ENCODE peak calls at places on chromosomes 6 and 20, in seven cellular contexts. T is mesendoderm, P is H1, U is H9, A is IMR-90, M is trophoblast cell, N is mesenchymal stem cell. Y is an unnamed sample.

GRCh38 chr20:38418509-38419204 is 16.5 kb downstream of the SNHG17 start:
- DNase-seq in T (no peak), A (peak; percentile 40), P (no peak), N (peak; percentile 9), M (no peak), U (no peak), Y (no peak)

GRCh38 chr6:77650098-77650663 is 2.7 kb upstream of the MEI4 start:
- DNase-seq in U (peak; percentile 92), P (peak; percentile 81), T (peak; percentile 97), M (peak; percentile 26), A (no peak), N (peak; percentile 31), Y (peak; percentile 69)

GRCh38 chr6:161406633-161407032 is 132.8 kb upstream of the AGPAT4 start:
- DNase-seq in A (peak; percentile 88), P (no peak), M (no peak), U (no peak), N (peak; percentile 76), T (no peak), Y (no peak)

GRCh38 chr6:52596371-52597028 is 19.6 kb upstream of the TRAM2 start:
- DNase-seq in U (no peak), N (peak; percentile 70), P (no peak), M (no peak), T (no peak), A (peak; percentile 84), Y (no peak)

GRCh38 chr20:48682529-48683385 is 145.0 kb downstream of the PREX1 start:
- DNase-seq in N (peak; percentile 84), U (peak; percentile 76), P (no peak), A (peak; percentile 92), T (peak; percentile 62), M (no peak), Y (peak; percentile 48)

GRCh38 chr6:152462716-152463115 is 174.4 kb downstream of the SYNE1 start:
- DNase-seq in A (peak; percentile 37), P (no peak), T (no peak), U (no peak), N (no peak), M (no peak), Y (no peak)

GRCh38 chr6:150987371-150987828 is 121.9 kb downstream of the MTHFD1L start:
- DNase-seq in A (no peak), N (no peak), T (no peak), U (no peak), M (peak; percentile 86), P (no peak), Y (no peak)

GRCh38 chr6:704037-704436 is 11.1 kb upstream of the EXOC2 start:
- DNase-seq in U (no peak), T (no peak), M (no peak), N (no peak), A (peak; percentile 86), P (no peak), Y (no peak)

GRCh38 chr6:89944826-89945407 is 50.6 kb downstream of the GJA10 start:
- DNase-seq in N (peak; percentile 19), U (no peak), P (no peak), A (peak; percentile 33), T (no peak), M (peak; percentile 68), Y (no peak)

GRCh38 chr20:11035211-11035610 is 361.4 kb upstream of the JAG1 start:
- DNase-seq in P (no peak), M (no peak), N (no peak), U (no peak), T (no peak), A (no peak), Y (no peak)

GRCh38 chr6:160088069-160088773 is 33.4 kb upstream of the SLC22A1 start:
- DNase-seq in P (no peak), M (peak; percentile 42), T (peak; percentile 58), N (peak; percentile 72), U (peak; percentile 44), A (peak; percentile 89), Y (peak; percentile 23)

GRCh38 chr6:158879180-158879579 is 60.0 kb upstream of the EZR start:
- DNase-seq in A (no peak), T (peak; percentile 48), M (no peak), N (peak; percentile 47), P (no peak), U (peak; percentile 53), Y (no peak)

GRCh38 chr6:9250852-9251251 is 815.5 kb upstream of the SLC35B3 start:
- DNase-seq in N (peak; percentile 38), A (peak; percentile 53), M (peak; percentile 92), P (peak; percentile 34), U (peak; percentile 68), T (peak; percentile 79), Y (peak; percentile 59)

GRCh38 chr6:109523478-109523877 is 40.5 kb upstream of the ZBTB24 start:
- DNase-seq in M (no peak), T (no peak), P (no peak), U (no peak), N (no peak), A (peak; percentile 40), Y (no peak)

GRCh38 chr6:56050530-56050929 is 175.1 kb upstream of the BMP5 start:
- DNase-seq in A (no peak), N (no peak), P (no peak), M (no peak), T (no peak), U (no peak), Y (no peak)

GRCh38 chr20:11544029-11544678 is 373.5 kb upstream of the BTBD3 start:
- DNase-seq in M (peak; percentile 87), N (peak; percentile 69), A (peak; percentile 75), T (peak; percentile 79), P (no peak), U (no peak), Y (peak; percentile 78)

GRCh38 chr6:75930954-75931689 is 141.3 kb downstream of the IMPG1 start:
- DNase-seq in U (no peak), M (peak; percentile 68), T (no peak), N (no peak), A (peak; percentile 52), P (no peak), Y (no peak)

GRCh38 chr20:5402903-5403531 is 86.3 kb upstream of the PROKR2 start:
- DNase-seq in U (peak; percentile 60), A (peak; percentile 11), P (no peak), M (peak; percentile 18), N (peak; percentile 20), T (peak; percentile 54), Y (peak; percentile 6)

GRCh38 chr20:11247059-11247630 is 573.3 kb upstream of the JAG1 start:
- DNase-seq in A (no peak), T (no peak), U (no peak), N (no peak), M (no peak), P (no peak), Y (no peak)

GRCh38 chr6:43613721-43614395 is 15.2 kb downstream of the GTPBP2 start:
- DNase-seq in T (no peak), A (no peak), M (no peak), U (no peak), N (no peak), P (no peak), Y (no peak)

GRCh38 chr20:6053776-6054688 is at the start of gene LRRN4:
- DNase-seq in A (peak; percentile 26), U (peak; percentile 79), T (peak; percentile 94), N (peak; percentile 79), M (peak; percentile 39), P (no peak), Y (no peak)

GRCh38 chr6:31870385-31870921 is 7.8 kb upstream of the NEU1 start:
- DNase-seq in M (no peak), A (no peak), T (no peak), N (no peak), P (no peak), U (peak; percentile 64), Y (no peak)

GRCh38 chr6:165991341-165991740 is 176.3 kb downstream of the TBXT start:
- DNase-seq in U (no peak), A (no peak), T (no peak), M (no peak), P (no peak), N (no peak), Y (no peak)

GRCh38 chr6:142275146-142276006 is 26.4 kb upstream of the ADGRG6 start:
- DNase-seq in N (peak; percentile 80), P (no peak), U (no peak), M (peak; percentile 91), A (peak; percentile 73), T (no peak), Y (no peak)

GRCh38 chr6:12529364-12530019 is 187.1 kb upstream of the PHACTR1 start:
- DNase-seq in M (no peak), A (no peak), T (peak; percentile 84), U (peak; percentile 32), P (no peak), N (no peak), Y (no peak)
- H2BK5ac ChIP-seq in M (no peak overlapping the region), A (no peak overlapping the region), T (no peak overlapping the region), U (no peak overlapping the region), P (no peak overlapping the region), N (no peak overlapping the region), Y (no peak overlapping the region)

GRCh38 chr6:121106962-121107361 is 227.3 kb downstream of the TBC1D32 start:
- DNase-seq in M (no peak), N (no peak), P (no peak), A (no peak), T (no peak), U (no peak), Y (no peak)

GRCh38 chr6:121110733-121111132 is 223.5 kb downstream of the TBC1D32 start:
- DNase-seq in T (no peak), P (no peak), N (no peak), A (no peak), M (no peak), U (no peak), Y (no peak)

DNA sequence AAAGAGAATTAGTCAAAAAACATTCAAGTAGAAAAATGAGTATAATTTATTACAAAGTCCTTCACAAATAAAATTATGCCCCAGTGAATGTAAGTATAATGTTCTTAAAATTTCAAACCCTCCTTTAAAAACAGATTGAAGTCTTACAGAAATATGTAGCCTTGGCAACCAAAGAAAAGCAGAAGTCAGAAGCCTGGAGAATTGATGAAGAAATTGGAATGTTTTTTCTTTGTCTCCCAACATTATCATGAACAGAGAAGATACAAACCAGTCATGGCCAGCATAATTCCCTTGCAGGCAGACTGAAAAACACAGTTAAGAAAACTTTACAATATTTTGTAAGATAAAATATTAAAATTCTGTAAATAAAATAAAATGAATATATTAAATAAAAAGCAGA is 221.9 kb downstream of the TBC1D32 start:
- DNase-seq in M (no peak), T (no peak), U (no peak), P (no peak), A (no peak), N (no peak), Y (no peak)
- H2BK5ac ChIP-seq in M (no peak overlapping the region), T (no peak overlapping the region), U (no peak overlapping the region), P (no peak overlapping the region), A (no peak overlapping the region), N (no peak overlapping the region), Y (no peak overlapping the region)

GRCh38 chr6:24078200-24078599 is 47.8 kb upstream of the NRSN1 start:
- DNase-seq in U (no peak), T (no peak), P (no peak), N (no peak), A (no peak), M (no peak), Y (no peak)
- H2BK5ac ChIP-seq in U (no peak overlapping the region), T (no peak overlapping the region), P (no peak overlapping the region), N (no peak overlapping the region), A (no peak overlapping the region), M (no peak overlapping the region), Y (no peak overlapping the region)

GRCh38 chr6:100176951-100177710 is 183.1 kb upstream of the MCHR2 start:
- DNase-seq in P (no peak), N (no peak), U (no peak), T (no peak), M (no peak), A (no peak), Y (no peak)
- H2BK5ac ChIP-seq in P (no peak overlapping the region), N (no peak overlapping the region), U (no peak overlapping the region), T (no peak overlapping the region), M (peak overlapping the region; percentile 5), A (peak overlapping the region; percentile 93), Y (no peak overlapping the region)